ENCODE peak calls at places on chromosome 14, in ten cellular contexts. D is CD8-positive, alpha-beta memory T cell; O is NCI-H345; U is A549; E is stimulated activated CD8-positive, alpha-beta memory T cell treated with anti-CD3 and anti-CD28 coated beads, Interleukin-15, amount 100 ng/mL, for 24 hours; I is activated CD4-positive, alpha-beta T cell treated with anti-CD3 and anti-CD28 coated beads for 48 hours; M is LoVo; B is DMS153; P is EL; N is spleen. S is an unnamed sample.

GRCh38 chr14:68965261-68965761 is 13.8 kb downstream of the ACTN1 start:
- DNase-seq in N (peak), P (no peak), U (no peak), B (no peak), E (no peak), O (no peak), M (peak), I (no peak), D (no peak), S (no peak)

GRCh38 chr14:89977668-89978067 is 21.9 kb downstream of the TDP1 start:
- DNase-seq in N (no peak), U (no peak), E (no peak), D (no peak), O (no peak), B (no peak), P (no peak), I (no peak), M (no peak), S (no peak)

GRCh38 chr14:36067428-36068187 is 108.9 kb downstream of the PTCSC3 start:
- DNase-seq in E (no peak), P (no peak), D (no peak), M (no peak), N (no peak), O (peak), B (peak), I (no peak), U (no peak), S (peak)

GRCh38 chr14:61031026-61031425 is 50.0 kb downstream of the SLC38A6 start:
- DNase-seq in M (no peak), I (no peak), O (no peak), E (no peak), U (no peak), P (no peak), N (no peak), D (no peak), B (no peak), S (no peak)

GRCh38 chr14:69547701-69548348 is 26.8 kb downstream of the CCDC177 start:
- DNase-seq in N (no peak), O (no peak), D (no peak), P (no peak), E (no peak), M (no peak), U (no peak), I (peak), B (no peak), S (peak)

GRCh38 chr14:23066855-23067744 is 9.8 kb upstream of the CDH24 start:
- DNase-seq in I (no peak), P (no peak), U (no peak), N (no peak), B (no peak), O (no peak), M (no peak), E (no peak), D (no peak), S (no peak)

GRCh38 chr14:39267592-39268112 is 33.9 kb downstream of the MIA2 start:
- DNase-seq in M (peak), O (peak), P (no peak), E (no peak), B (no peak), D (no peak), U (no peak), N (no peak), I (no peak), S (no peak)

GRCh38 chr14:74634964-74635363 is 22.9 kb upstream of the LTBP2 start:
- DNase-seq in B (no peak), D (no peak), N (peak), I (no peak), E (no peak), U (no peak), O (no peak), M (no peak), P (no peak), S (no peak)

GRCh38 chr14:69059658-69060648 is 80.9 kb upstream of the ACTN1 start:
- DNase-seq in D (no peak), M (no peak), O (no peak), B (no peak), I (no peak), U (peak), E (no peak), P (peak), N (no peak), S (no peak)

GRCh38 chr14:61090432-61091216 is 109.6 kb downstream of the SLC38A6 start:
- DNase-seq in M (no peak), I (peak), E (no peak), P (no peak), N (no peak), B (no peak), U (no peak), D (no peak), O (no peak), S (no peak)